ENCODE peak calls at places on chromosomes 12 and 14, in five cellular contexts. V, L, E, S and Z are unnamed samples.

GRCh38 chr12:113221997-113222729 is 899 bp downstream of the TPCN1 start:
- DNase-seq in V (peak; percentile 22), L (no peak), E (no peak), S (no peak), Z (no peak)

GRCh38 chr12:22299294-22299912 is 35.1 kb downstream of the ST8SIA1 start:
- DNase-seq in V (no peak), L (no peak), E (no peak), S (no peak), Z (no peak)

GRCh38 chr12:117067638-117068037 is 31.6 kb downstream of the TESC start:
- DNase-seq in V (no peak), L (no peak), E (no peak), S (no peak), Z (no peak)

GRCh38 chr14:25049559-25050493 is at the start of gene STXBP6:
- DNase-seq in V (no peak), L (no peak), E (peak; percentile 92), S (no peak), Z (peak; percentile 73)

GRCh38 chr14:79254069-79254775 is 957.1 kb downstream of the DIO2 start:
- DNase-seq in V (no peak), L (no peak), E (peak; percentile 25), S (no peak), Z (no peak)

GRCh38 chr14:93082576-93083001 is 33.1 kb downstream of the ITPK1 start:
- DNase-seq in V (no peak), L (no peak), E (no peak), S (no peak), Z (no peak)

GRCh38 chr14:65128096-65128495 is 25.8 kb upstream of the MAX start:
- DNase-seq in V (no peak), L (no peak), E (peak; percentile 29), S (no peak), Z (no peak)

GRCh38 chr14:74302160-74302628 is 540 bp downstream of the ABCD4 start:
- DNase-seq in V (no peak), L (peak; percentile 41), E (peak; percentile 71), S (no peak), Z (peak; percentile 61)

GRCh38 chr14:45810152-45810872 is 557.3 kb upstream of the MIS18BP1 start:
- DNase-seq in V (no peak), L (no peak), E (peak; percentile 2), S (no peak), Z (no peak)

GRCh38 chr12:91574391-91574790 is 391.8 kb upstream of the DCN start:
- DNase-seq in V (no peak), L (no peak), E (peak; percentile 50), S (no peak), Z (no peak)

GRCh38 chr14:67513631-67514108 is 19.4 kb upstream of the PLEKHH1 start:
- DNase-seq in V (no peak), L (no peak), E (no peak), S (no peak), Z (no peak)

GRCh38 chr12:111980598-111980997 is 32.4 kb downstream of the TMEM116 start:
- DNase-seq in V (no peak), L (no peak), E (no peak), S (no peak), Z (no peak)

GRCh38 chr12:49588761-49589516 is 16.5 kb downstream of the FAM186B start:
- DNase-seq in V (no peak), L (no peak), E (no peak), S (no peak), Z (no peak)

GRCh38 chr14:79581912-79582576 is 629.3 kb downstream of the DIO2 start:
- DNase-seq in V (no peak), L (no peak), E (peak; percentile 41), S (no peak), Z (no peak)

GRCh38 chr14:102779574-102780315 is 2.5 kb downstream of the TRAF3 start:
- DNase-seq in V (no peak), L (no peak), E (no peak), S (no peak), Z (no peak)

GRCh38 chr12:25557830-25558436 is 4.8 kb upstream of the LMNTD1 start:
- DNase-seq in V (no peak), L (no peak), E (peak; percentile 79), S (no peak), Z (no peak)

GRCh38 chr14:105473033-105473676 is 1.5 kb upstream of the CRIP2 start:
- DNase-seq in V (no peak), L (no peak), E (no peak), S (no peak), Z (no peak)

GRCh38 chr12:132150780-132151144 is 6.5 kb downstream of the NOC4L start:
- DNase-seq in V (no peak), L (no peak), E (no peak), S (no peak), Z (no peak)

GRCh38 chr14:77120771-77121743 is 20.5 kb downstream of the ZDHHC22 start:
- DNase-seq in V (no peak), L (peak; percentile 81), E (no peak), S (no peak), Z (no peak)

GRCh38 chr12:43826681-43827458 is 9.0 kb upstream of the TMEM117 start:
- DNase-seq in V (no peak), L (no peak), E (no peak), S (no peak), Z (no peak)

GRCh38 chr12:46268349-46268616 is 560 bp downstream of the SLC38A1 start:
- DNase-seq in V (no peak), L (peak; percentile 26), E (no peak), S (no peak), Z (peak; percentile 18)

GRCh38 chr12:6784292-6784691 is 5.0 kb upstream of the CD4 start:
- DNase-seq in V (no peak), L (no peak), E (no peak), S (no peak), Z (no peak)

GRCh38 chr12:132761032-132761910 is at the start of gene ANKLE2:
- DNase-seq in V (peak; percentile 47), L (peak; percentile 28), E (peak; percentile 84), S (peak; percentile 56), Z (peak; percentile 55)

GRCh38 chr12:46920503-46920902 is 94.7 kb upstream of the SLC38A4 start:
- DNase-seq in V (no peak), L (no peak), E (peak; percentile 39), S (no peak), Z (no peak)

GRCh38 chr14:30330452-30330851 is 228.5 kb upstream of the G2E3 start:
- DNase-seq in V (no peak), L (no peak), E (peak; percentile 1), S (no peak), Z (peak; percentile 5)

GRCh38 chr14:21734457-21735074 is 60.9 kb upstream of the OR4E1 start:
- DNase-seq in V (no peak), L (no peak), E (peak; percentile 35), S (peak; percentile 27), Z (peak; percentile 61)

GRCh38 chr12:5395443-5396401 is 36.2 kb upstream of the NTF3 start:
- DNase-seq in V (no peak), L (no peak), E (peak; percentile 7), S (no peak), Z (no peak)

GRCh38 chr12:118061011-118061875 is at the start of gene WSB2:
- DNase-seq in V (peak; percentile 50), L (no peak), E (peak; percentile 86), S (peak; percentile 45), Z (peak; percentile 46)

GRCh38 chr14:46036099-46036498 is 615.5 kb downstream of the RPL10L start:
- DNase-seq in V (no peak), L (no peak), E (no peak), S (no peak), Z (no peak)

GRCh38 chr14:77936138-77936639 is 136.3 kb downstream of the ADCK1 start:
- DNase-seq in V (no peak), L (no peak), E (no peak), S (no peak), Z (no peak)